ENCODE peak calls at places on chromosome 6, in four cellular contexts. M is PC-9, P is GM23248, A is keratinocyte. I is an unnamed sample.

GRCh38 chr6:16322666-16323312 is 84.4 kb downstream of the GMPR start:
- DNase-seq in M (no peak), P (peak; percentile 79), A (peak; percentile 50), I (peak; percentile 86)

GRCh38 chr6:140806431-140806830 is 1326.3 kb upstream of the GJE1 start:
- DNase-seq in M (no peak), P (no peak), A (no peak), I (no peak)

GRCh38 chr6:163201855-163202254 is 212.7 kb upstream of the QKI start:
- DNase-seq in M (no peak), P (no peak), A (no peak), I (no peak)

GRCh38 chr6:163263196-163263595 is 151.3 kb upstream of the QKI start:
- DNase-seq in M (no peak), P (no peak), A (no peak), I (no peak)

GRCh38 chr6:797479-798077 is 104.6 kb upstream of the EXOC2 start:
- DNase-seq in M (no peak), P (peak; percentile 79), A (no peak), I (peak; percentile 62)

GRCh38 chr6:92777146-92777740 is 642.1 kb downstream of the EPHA7 start:
- DNase-seq in M (no peak), P (peak; percentile 2), A (no peak), I (peak; percentile 50)

GRCh38 chr6:149118737-149119653 is 198.5 kb upstream of the TAB2 start:
- DNase-seq in M (no peak), P (peak; percentile 28), A (no peak), I (no peak)

GRCh38 chr6:15442467-15442866 is 196.6 kb downstream of the JARID2 start:
- DNase-seq in M (no peak), P (no peak), A (no peak), I (peak; percentile 52)

GRCh38 chr6:112651239-112651638 is 304.1 kb downstream of the RFPL4B start:
- DNase-seq in M (no peak), P (no peak), A (no peak), I (no peak)

GRCh38 chr6:43782764-43783513 is 12.9 kb downstream of the VEGFA start:
- DNase-seq in M (no peak), P (no peak), A (no peak), I (no peak)

GRCh38 chr6:132967871-132968270 is 153.5 kb downstream of the RPS12 start:
- DNase-seq in M (no peak), P (no peak), A (no peak), I (no peak)

GRCh38 chr6:127134136-127134535 is 15.7 kb downstream of the RSPO3 start:
- DNase-seq in M (no peak), P (no peak), A (no peak), I (no peak)

GRCh38 chr6:143675946-143676345 is 1.8 kb upstream of the PHACTR2 start:
- DNase-seq in M (peak; percentile 97), P (peak; percentile 64), A (no peak), I (no peak)

GRCh38 chr6:169556238-169556637 is 145.6 kb downstream of the WDR27 start:
- DNase-seq in M (no peak), P (peak; percentile 17), A (no peak), I (no peak)

GRCh38 chr6:157628463-157628862 is 194.6 kb upstream of the SNX9 start:
- DNase-seq in M (no peak), P (no peak), A (no peak), I (no peak)

GRCh38 chr6:79808846-79809245 is 138.5 kb downstream of the ELOVL4 start:
- DNase-seq in M (no peak), P (no peak), A (no peak), I (no peak)

GRCh38 chr6:118501099-118501498 is 47.0 kb upstream of the PLN start:
- DNase-seq in M (no peak), P (no peak), A (no peak), I (no peak)

GRCh38 chr6:118896339-118897136 is 2.6 kb downstream of the ASF1A start:
- DNase-seq in M (peak; percentile 76), P (peak; percentile 68), A (peak; percentile 53), I (peak; percentile 69)

GRCh38 chr6:26020291-26020982 is 57.8 kb downstream of the TRIM38 start:
- DNase-seq in M (peak; percentile 84), P (peak; percentile 92), A (no peak), I (peak; percentile 93)

GRCh38 chr6:104486003-104486402 is 373.7 kb downstream of the HACE1 start:
- DNase-seq in M (no peak), P (no peak), A (no peak), I (peak; percentile 13)

GRCh38 chr6:57342148-57342669 is 24.8 kb downstream of the PRIM2 start:
- DNase-seq in M (no peak), P (no peak), A (no peak), I (no peak)

GRCh38 chr6:47116616-47117015 is 74.5 kb upstream of the ADGRF1 start:
- DNase-seq in M (peak; percentile 94), P (no peak), A (no peak), I (no peak)

GRCh38 chr6:155154158-155154830 is 109.5 kb upstream of the CLDN20 start:
- DNase-seq in M (peak; percentile 86), P (peak; percentile 93), A (no peak), I (peak; percentile 57)

GRCh38 chr6:130697661-130698535 is 129.3 kb upstream of the SMLR1 start:
- DNase-seq in M (no peak), P (peak; percentile 81), A (no peak), I (peak; percentile 76)

GRCh38 chr6:84554069-84554468 is 210.3 kb downstream of the TBX18 start:
- DNase-seq in M (no peak), P (peak; percentile 68), A (no peak), I (no peak)

GRCh38 chr6:26571592-26572296 is 25.0 kb upstream of the ABT1 start:
- DNase-seq in M (peak; percentile 90), P (peak; percentile 89), A (no peak), I (peak; percentile 95)

GRCh38 chr6:108114861-108115597 is 40.5 kb upstream of the OSTM1 start:
- DNase-seq in M (no peak), P (peak; percentile 76), A (no peak), I (peak; percentile 77)
- H3K4me1 ChIP-seq in M (no peaks in the 10 kb centered on the region), P (no peaks in the 10 kb centered on the region), A (peaks cover 29% of the 10 kb centered on the region), I (peaks cover 29% of the 10 kb centered on the region)

DNA sequence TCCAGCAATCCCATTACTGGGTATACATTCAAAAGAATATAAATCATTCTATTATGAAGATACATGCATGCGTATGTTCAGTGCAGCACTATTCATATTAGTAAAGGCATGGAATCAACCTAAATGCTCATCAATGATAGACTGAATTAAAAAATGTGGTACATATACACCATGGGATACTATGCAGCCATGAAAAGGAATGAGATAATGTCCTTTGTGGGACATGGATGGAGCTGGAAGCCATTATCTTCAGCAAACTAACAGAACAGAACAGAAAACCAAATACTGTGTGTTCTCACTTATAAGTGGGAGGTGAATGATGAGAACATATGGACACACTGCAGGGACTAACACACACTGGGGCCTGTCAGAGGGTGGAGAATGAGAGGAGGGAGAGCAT is 261.6 kb downstream of the GMDS start:
- DNase-seq in M (no peak), P (no peak), A (no peak), I (no peak)
- H3K9me3 ChIP-seq in M (peaks cover 6% of the 10 kb centered on the region), P (peaks cover 6% of the 10 kb centered on the region), A (no peaks in the 10 kb centered on the region), I (peaks cover 6% of the 10 kb centered on the region)

GRCh38 chr6:30719356-30719755 is 796 bp upstream of the TUBB start:
- DNase-seq in M (no peak), P (no peak), A (no peak), I (no peak)
- TF ChIP-seq EZH2 in M (no peak), P (no peak), A (no peak), I (no peak)

GRCh38 chr6:167120557-167121030 is 2.3 kb upstream of the CCR6 start:
- DNase-seq in M (no peak), P (no peak), A (no peak), I (no peak)

GRCh38 chr6:167122827-167123657 is at the start of gene CCR6:
- DNase-seq in M (no peak), P (no peak), A (no peak), I (no peak)

GRCh38 chr6:167122041-167122826 is 662 bp upstream of the CCR6 start:
- DNase-seq in M (no peak), P (no peak), A (no peak), I (no peak)

GRCh38 chr6:167119680-167120556 is 3.0 kb upstream of the CCR6 start:
- DNase-seq in M (no peak), P (no peak), A (no peak), I (no peak)

DNA sequence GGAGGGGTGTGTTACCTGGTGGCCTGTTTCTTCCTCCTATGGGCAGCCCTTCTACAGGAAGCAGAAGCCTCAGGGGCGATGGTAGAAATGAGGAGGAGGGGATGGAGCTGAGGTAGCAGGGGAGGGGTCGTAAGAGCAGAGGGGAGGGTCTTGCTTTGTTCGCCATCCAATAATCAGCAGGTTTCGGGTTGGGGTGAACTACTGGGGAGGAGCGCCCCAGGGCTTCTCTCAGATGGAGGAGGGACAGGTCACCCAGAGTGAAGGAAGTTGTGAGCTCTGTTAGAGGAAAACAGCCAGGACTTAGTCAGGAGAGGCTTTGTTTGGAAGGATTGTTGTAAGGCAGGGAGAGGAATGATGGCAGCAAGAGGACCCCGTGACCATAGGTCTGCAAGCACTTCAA is 1.4 kb upstream of the CCR6 start:
- DNase-seq in M (no peak), P (no peak), A (no peak), I (no peak)
- H3K4me1 ChIP-seq in M (no peaks in the 10 kb centered on the region), P (no peaks in the 10 kb centered on the region), A (no peaks in the 10 kb centered on the region), I (no peaks in the 10 kb centered on the region)